ENCODE peak calls at places on chromosomes 7 and 10, in nine cellular contexts. One of them, this sample, is unnamed.

GRCh38 chr10:88159127-88159829 is 295.9 kb downstream of the PTEN start:
- DNase-seq in AG10803: no peak
- DNase-seq in adipocyte: no peak
- DNase-seq in CD4-positive, CD25-positive, alpha-beta regulatory T cell: no peak
- DNase-seq in MM.1S: no peak
- DNase-seq in CD4-positive, alpha-beta memory T cell: no peak
- DNase-seq in colonic mucosa: no peak
- DNase-seq in astrocyte of the cerebellum: no peak
- DNase-seq in A673: no peak
- DNase-seq in this sample: no peak

GRCh38 chr7:158849553-158850389 is 6.6 kb upstream of the DYNC2I1 start:
- DNase-seq in colonic mucosa: peak
- DNase-seq in A673: no peak
- DNase-seq in MM.1S: peak
- DNase-seq in AG10803: no peak
- DNase-seq in CD4-positive, CD25-positive, alpha-beta regulatory T cell: no peak
- DNase-seq in CD4-positive, alpha-beta memory T cell: no peak
- DNase-seq in astrocyte of the cerebellum: no peak
- DNase-seq in adipocyte: no peak
- DNase-seq in this sample: no peak

GRCh38 chr10:91034494-91035157 is 113.7 kb upstream of the ANKRD1 start:
- DNase-seq in MM.1S: no peak
- DNase-seq in adipocyte: peak
- DNase-seq in astrocyte of the cerebellum: peak
- DNase-seq in A673: peak
- DNase-seq in colonic mucosa: peak
- DNase-seq in CD4-positive, CD25-positive, alpha-beta regulatory T cell: no peak
- DNase-seq in AG10803: peak
- DNase-seq in CD4-positive, alpha-beta memory T cell: no peak
- DNase-seq in this sample: peak

GRCh38 chr10:33215154-33215553 is 119.3 kb downstream of the NRP1 start:
- DNase-seq in colonic mucosa: no peak
- DNase-seq in AG10803: peak
- DNase-seq in CD4-positive, alpha-beta memory T cell: no peak
- DNase-seq in MM.1S: no peak
- DNase-seq in A673: no peak
- DNase-seq in astrocyte of the cerebellum: no peak
- DNase-seq in CD4-positive, CD25-positive, alpha-beta regulatory T cell: no peak
- DNase-seq in adipocyte: peak
- DNase-seq in this sample: peak

GRCh38 chr10:22615101-22615500 is 99.3 kb downstream of the PIP4K2A start:
- DNase-seq in astrocyte of the cerebellum: no peak
- DNase-seq in A673: no peak
- DNase-seq in CD4-positive, CD25-positive, alpha-beta regulatory T cell: no peak
- DNase-seq in AG10803: no peak
- DNase-seq in colonic mucosa: no peak
- DNase-seq in CD4-positive, alpha-beta memory T cell: no peak
- DNase-seq in MM.1S: no peak
- DNase-seq in adipocyte: no peak
- DNase-seq in this sample: no peak

GRCh38 chr7:17009007-17009719 is 127.4 kb upstream of the AGR3 start:
- DNase-seq in colonic mucosa: no peak
- DNase-seq in adipocyte: peak
- DNase-seq in astrocyte of the cerebellum: no peak
- DNase-seq in CD4-positive, alpha-beta memory T cell: peak
- DNase-seq in AG10803: peak
- DNase-seq in MM.1S: peak
- DNase-seq in CD4-positive, CD25-positive, alpha-beta regulatory T cell: peak
- DNase-seq in A673: peak
- DNase-seq in this sample: no peak

GRCh38 chr7:101373812-101374612 is 11.3 kb downstream of the COL26A1 start:
- DNase-seq in colonic mucosa: no peak
- DNase-seq in A673: no peak
- DNase-seq in CD4-positive, alpha-beta memory T cell: no peak
- DNase-seq in MM.1S: no peak
- DNase-seq in adipocyte: peak
- DNase-seq in AG10803: no peak
- DNase-seq in astrocyte of the cerebellum: no peak
- DNase-seq in CD4-positive, CD25-positive, alpha-beta regulatory T cell: no peak
- DNase-seq in this sample: no peak

GRCh38 chr10:111079781-111080180 is 3.0 kb downstream of the ADRA2A start:
- DNase-seq in adipocyte: no peak
- DNase-seq in MM.1S: no peak
- DNase-seq in colonic mucosa: no peak
- DNase-seq in AG10803: no peak
- DNase-seq in CD4-positive, CD25-positive, alpha-beta regulatory T cell: no peak
- DNase-seq in CD4-positive, alpha-beta memory T cell: no peak
- DNase-seq in astrocyte of the cerebellum: no peak
- DNase-seq in A673: no peak
- DNase-seq in this sample: no peak

DNA sequence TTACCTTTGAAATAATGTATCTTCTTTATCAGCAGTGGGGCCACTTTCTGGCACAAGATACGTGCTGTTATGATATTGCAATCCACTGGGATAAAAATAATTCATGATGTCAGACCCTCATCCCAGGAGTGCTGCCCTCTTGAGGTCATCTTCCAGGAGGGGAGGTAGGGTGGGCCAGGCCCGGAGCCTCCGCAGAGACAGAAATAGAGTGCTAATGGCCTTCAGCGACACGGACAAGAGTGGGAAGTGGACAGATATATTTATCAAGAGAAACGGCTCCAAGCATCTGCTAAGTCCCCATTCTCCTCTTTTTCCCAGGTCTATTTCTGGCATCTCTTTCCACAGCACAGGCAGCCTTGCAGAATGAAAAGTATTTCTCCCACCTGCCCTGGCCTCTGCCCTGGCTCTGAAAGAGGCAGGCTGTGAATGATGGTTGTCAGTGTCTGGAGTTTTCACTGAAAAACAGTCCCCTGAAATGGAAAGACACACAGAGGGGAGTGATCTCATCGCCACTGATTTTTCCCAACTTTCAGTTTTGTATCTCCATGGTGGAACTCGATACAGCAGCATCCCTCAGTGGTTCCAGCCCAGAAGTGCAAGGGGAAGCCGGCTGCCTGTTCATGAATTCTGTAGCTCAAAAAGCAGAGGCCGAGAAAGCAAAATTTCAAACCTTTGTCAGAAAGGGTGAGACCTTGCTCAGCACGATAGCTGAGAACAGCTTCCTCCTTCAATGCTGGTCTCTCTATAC is 251.7 kb upstream of the MYO3A start:
- DNase-seq in CD4-positive, alpha-beta memory T cell: no peak
- DNase-seq in colonic mucosa: no peak
- DNase-seq in MM.1S: no peak
- DNase-seq in astrocyte of the cerebellum: peak
- DNase-seq in adipocyte: no peak
- DNase-seq in CD4-positive, CD25-positive, alpha-beta regulatory T cell: no peak
- DNase-seq in AG10803: peak
- DNase-seq in A673: peak
- DNase-seq in this sample: no peak
- H3K4me3 ChIP-seq in CD4-positive, alpha-beta memory T cell: no peak
- H3K4me3 ChIP-seq in colonic mucosa: no peak
- H3K4me3 ChIP-seq in MM.1S: no peak
- H3K4me3 ChIP-seq in astrocyte of the cerebellum: peak
- H3K4me3 ChIP-seq in adipocyte: peak
- H3K4me3 ChIP-seq in CD4-positive, CD25-positive, alpha-beta regulatory T cell: no peak
- H3K4me3 ChIP-seq in AG10803: no peak
- H3K4me3 ChIP-seq in A673: peak
- H3K4me3 ChIP-seq in this sample: peak

GRCh38 chr10:103854687-103855423 is 521 bp downstream of the SH3PXD2A start:
- DNase-seq in CD4-positive, CD25-positive, alpha-beta regulatory T cell: peak
- DNase-seq in CD4-positive, alpha-beta memory T cell: no peak
- DNase-seq in MM.1S: no peak
- DNase-seq in astrocyte of the cerebellum: no peak
- DNase-seq in adipocyte: peak
- DNase-seq in AG10803: peak
- DNase-seq in colonic mucosa: peak
- DNase-seq in A673: peak
- DNase-seq in this sample: peak

GRCh38 chr10:103855852-103856496 is 598 bp upstream of the SH3PXD2A start:
- DNase-seq in A673: no peak
- DNase-seq in astrocyte of the cerebellum: no peak
- DNase-seq in AG10803: no peak
- DNase-seq in colonic mucosa: no peak
- DNase-seq in adipocyte: no peak
- DNase-seq in CD4-positive, alpha-beta memory T cell: no peak
- DNase-seq in MM.1S: no peak
- DNase-seq in CD4-positive, CD25-positive, alpha-beta regulatory T cell: no peak
- DNase-seq in this sample: no peak

GRCh38 chr10:103856497-103857175 is 1.3 kb upstream of the SH3PXD2A start:
- DNase-seq in astrocyte of the cerebellum: no peak
- DNase-seq in colonic mucosa: no peak
- DNase-seq in AG10803: no peak
- DNase-seq in CD4-positive, alpha-beta memory T cell: no peak
- DNase-seq in CD4-positive, CD25-positive, alpha-beta regulatory T cell: no peak
- DNase-seq in MM.1S: no peak
- DNase-seq in adipocyte: no peak
- DNase-seq in A673: no peak
- DNase-seq in this sample: no peak

GRCh38 chr10:103854265-103854686 is 1.1 kb downstream of the SH3PXD2A start:
- DNase-seq in AG10803: peak
- DNase-seq in MM.1S: no peak
- DNase-seq in CD4-positive, CD25-positive, alpha-beta regulatory T cell: peak
- DNase-seq in colonic mucosa: no peak
- DNase-seq in adipocyte: no peak
- DNase-seq in astrocyte of the cerebellum: no peak
- DNase-seq in CD4-positive, alpha-beta memory T cell: no peak
- DNase-seq in A673: peak
- DNase-seq in this sample: no peak

DNA sequence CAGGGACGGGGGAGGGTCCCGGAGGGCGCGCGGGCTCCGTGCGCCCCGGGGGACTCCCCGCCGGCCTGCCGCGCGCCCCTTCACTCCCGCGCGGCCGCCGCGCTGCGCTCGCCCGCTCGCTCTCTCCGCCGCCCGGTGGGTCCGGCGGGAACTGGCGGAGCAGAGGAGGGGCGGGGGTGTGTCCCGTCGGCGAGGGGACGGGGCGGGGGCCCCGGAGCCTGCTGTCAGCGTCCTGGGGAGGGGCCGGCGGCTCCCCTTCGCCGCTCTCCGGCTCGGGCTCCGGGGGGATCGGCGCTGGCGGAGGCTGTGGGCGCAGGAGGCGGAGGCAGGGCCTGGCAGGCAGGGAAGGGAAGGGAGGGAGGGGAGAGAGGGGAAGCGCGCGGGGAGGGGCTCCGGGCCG is at the start of gene SH3PXD2A:
- DNase-seq in astrocyte of the cerebellum: no peak
- DNase-seq in colonic mucosa: no peak
- DNase-seq in A673: peak
- DNase-seq in MM.1S: no peak
- DNase-seq in AG10803: peak
- DNase-seq in CD4-positive, alpha-beta memory T cell: peak
- DNase-seq in adipocyte: peak
- DNase-seq in CD4-positive, CD25-positive, alpha-beta regulatory T cell: peak
- DNase-seq in this sample: no peak
- H3K4me3 ChIP-seq in astrocyte of the cerebellum: peak
- H3K4me3 ChIP-seq in colonic mucosa: peak
- H3K4me3 ChIP-seq in A673: peak
- H3K4me3 ChIP-seq in MM.1S: peak
- H3K4me3 ChIP-seq in AG10803: peak
- H3K4me3 ChIP-seq in CD4-positive, alpha-beta memory T cell: no peak
- H3K4me3 ChIP-seq in adipocyte: peak
- H3K4me3 ChIP-seq in CD4-positive, CD25-positive, alpha-beta regulatory T cell: peak
- H3K4me3 ChIP-seq in this sample: peak

GRCh38 chr7:39855325-39855674 is 94.8 kb upstream of the CDK13 start:
- DNase-seq in CD4-positive, CD25-positive, alpha-beta regulatory T cell: no peak
- DNase-seq in CD4-positive, alpha-beta memory T cell: no peak
- DNase-seq in A673: no peak
- DNase-seq in adipocyte: no peak
- DNase-seq in MM.1S: no peak
- DNase-seq in colonic mucosa: no peak
- DNase-seq in astrocyte of the cerebellum: no peak
- DNase-seq in AG10803: no peak
- DNase-seq in this sample: no peak
- H3K4me3 ChIP-seq in CD4-positive, CD25-positive, alpha-beta regulatory T cell: no peak
- H3K4me3 ChIP-seq in CD4-positive, alpha-beta memory T cell: no peak
- H3K4me3 ChIP-seq in A673: peak
- H3K4me3 ChIP-seq in adipocyte: peak
- H3K4me3 ChIP-seq in MM.1S: no peak
- H3K4me3 ChIP-seq in colonic mucosa: peak
- H3K4me3 ChIP-seq in astrocyte of the cerebellum: peak
- H3K4me3 ChIP-seq in AG10803: peak
- H3K4me3 ChIP-seq in this sample: peak

GRCh38 chr10:87053121-87053520 is 33.0 kb downstream of the FAM25A start:
- DNase-seq in CD4-positive, alpha-beta memory T cell: no peak
- DNase-seq in colonic mucosa: no peak
- DNase-seq in AG10803: no peak
- DNase-seq in A673: no peak
- DNase-seq in adipocyte: no peak
- DNase-seq in MM.1S: no peak
- DNase-seq in CD4-positive, CD25-positive, alpha-beta regulatory T cell: no peak
- DNase-seq in astrocyte of the cerebellum: no peak
- DNase-seq in this sample: no peak

GRCh38 chr10:87058171-87058570 is 36.5 kb downstream of the GLUD1 start:
- DNase-seq in colonic mucosa: no peak
- DNase-seq in astrocyte of the cerebellum: peak
- DNase-seq in MM.1S: no peak
- DNase-seq in AG10803: no peak
- DNase-seq in CD4-positive, CD25-positive, alpha-beta regulatory T cell: no peak
- DNase-seq in A673: peak
- DNase-seq in adipocyte: no peak
- DNase-seq in CD4-positive, alpha-beta memory T cell: no peak
- DNase-seq in this sample: no peak

GRCh38 chr10:87053577-87054181 is 33.6 kb downstream of the FAM25A start:
- DNase-seq in astrocyte of the cerebellum: no peak
- DNase-seq in CD4-positive, CD25-positive, alpha-beta regulatory T cell: no peak
- DNase-seq in A673: no peak
- DNase-seq in AG10803: no peak
- DNase-seq in colonic mucosa: no peak
- DNase-seq in adipocyte: no peak
- DNase-seq in MM.1S: no peak
- DNase-seq in CD4-positive, alpha-beta memory T cell: no peak
- DNase-seq in this sample: no peak

GRCh38 chr10:87059401-87059800 is 35.2 kb downstream of the GLUD1 start:
- DNase-seq in astrocyte of the cerebellum: no peak
- DNase-seq in A673: no peak
- DNase-seq in adipocyte: no peak
- DNase-seq in CD4-positive, alpha-beta memory T cell: no peak
- DNase-seq in CD4-positive, CD25-positive, alpha-beta regulatory T cell: no peak
- DNase-seq in MM.1S: no peak
- DNase-seq in colonic mucosa: no peak
- DNase-seq in AG10803: no peak
- DNase-seq in this sample: no peak

DNA sequence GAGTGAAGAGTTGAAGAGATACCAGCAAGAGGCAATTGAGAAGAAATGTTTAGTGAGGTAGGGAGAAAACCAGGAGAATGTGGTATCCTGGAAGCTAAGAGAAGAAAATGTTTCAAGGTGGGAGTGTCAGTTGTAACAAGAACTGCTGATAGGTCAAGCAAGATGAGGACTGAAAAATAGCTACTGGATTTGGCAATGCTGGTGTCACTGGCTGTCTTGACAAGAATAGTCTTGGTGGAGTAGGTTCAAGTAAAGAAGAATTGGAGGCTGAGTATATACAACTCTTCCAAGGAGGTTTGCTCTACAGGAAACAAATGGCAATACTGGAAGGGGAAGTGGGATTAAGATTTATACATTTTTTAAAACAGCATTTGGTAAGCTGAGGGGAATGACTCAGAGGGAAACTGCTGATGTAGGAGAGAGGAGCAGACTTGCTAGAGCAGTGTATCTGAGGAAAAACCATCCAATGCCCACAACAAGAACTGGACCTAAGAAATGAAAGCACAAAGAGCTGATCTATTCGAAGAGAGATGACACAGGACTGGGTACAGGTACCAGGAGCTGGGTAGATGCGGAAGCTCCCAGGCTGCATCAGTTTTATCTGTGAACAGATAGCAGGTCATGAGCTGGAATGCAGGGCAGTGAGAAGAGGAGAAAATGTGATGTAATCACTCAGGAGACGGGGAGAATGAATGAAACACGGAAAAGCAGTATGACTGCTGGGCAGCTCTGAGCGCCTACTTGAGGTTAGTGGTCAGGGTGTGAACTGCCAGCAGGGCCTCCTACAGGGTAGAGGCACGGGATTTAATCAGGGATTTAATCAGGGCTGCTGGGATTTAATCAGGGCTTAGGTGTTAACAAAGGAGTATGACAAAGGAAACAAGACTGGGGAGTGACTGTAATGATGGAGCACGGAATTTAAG is 34.5 kb downstream of the FAM25A start:
- DNase-seq in CD4-positive, alpha-beta memory T cell: no peak
- DNase-seq in adipocyte: peak
- DNase-seq in colonic mucosa: no peak
- DNase-seq in astrocyte of the cerebellum: peak
- DNase-seq in AG10803: peak
- DNase-seq in CD4-positive, CD25-positive, alpha-beta regulatory T cell: no peak
- DNase-seq in A673: peak
- DNase-seq in MM.1S: no peak
- DNase-seq in this sample: peak
- H3K4me3 ChIP-seq in CD4-positive, alpha-beta memory T cell: no peak
- H3K4me3 ChIP-seq in adipocyte: no peak
- H3K4me3 ChIP-seq in colonic mucosa: no peak
- H3K4me3 ChIP-seq in astrocyte of the cerebellum: no peak
- H3K4me3 ChIP-seq in AG10803: no peak
- H3K4me3 ChIP-seq in CD4-positive, CD25-positive, alpha-beta regulatory T cell: no peak
- H3K4me3 ChIP-seq in A673: no peak
- H3K4me3 ChIP-seq in MM.1S: no peak
- H3K4me3 ChIP-seq in this sample: no peak

This sample was measured in skeletal muscle cell.